ENCODE peak calls at places on chromosomes 12 and 14, in five cellular contexts. S, G, O, P and M are unnamed samples.

GRCh38 chr14:105473033-105473676 is 1.5 kb upstream of the CRIP2 start:
- DNase-seq in G (no peak), O (no peak), P (no peak), S (peak; percentile 43), M (no peak)

GRCh38 chr14:24456980-24457379 is 14.4 kb upstream of the SDR39U1 start:
- DNase-seq in P (no peak), S (no peak), O (no peak), G (no peak), M (peak; percentile 18)

GRCh38 chr12:29148958-29149690 is at the start of gene FAR2:
- DNase-seq in O (no peak), G (peak; percentile 29), P (no peak), S (no peak), M (peak; percentile 79)

GRCh38 chr12:2783936-2784600 is 10.7 kb upstream of the FKBP4 start:
- DNase-seq in O (no peak), P (peak; percentile 45), S (no peak), G (peak; percentile 47), M (peak; percentile 65)

GRCh38 chr14:100038065-100038464 is 27.2 kb upstream of the EVL start:
- DNase-seq in G (no peak), O (no peak), S (no peak), P (no peak), M (no peak)

GRCh38 chr12:120757949-120758348 is 32.3 kb downstream of the ACADS start:
- DNase-seq in S (no peak), G (no peak), P (no peak), O (no peak), M (no peak)

GRCh38 chr12:112524676-112525425 is 106.1 kb downstream of the PTPN11 start:
- DNase-seq in O (no peak), G (no peak), S (no peak), P (no peak), M (peak; percentile 24)

GRCh38 chr12:69583203-69583602 is 2.1 kb upstream of the CCT2 start:
- DNase-seq in S (no peak), G (no peak), O (no peak), P (no peak), M (peak; percentile 64)

GRCh38 chr14:34450542-34450915 is 11.5 kb downstream of the SPTSSA start:
- DNase-seq in P (no peak), G (no peak), S (no peak), O (peak; percentile 98), M (no peak)

GRCh38 chr12:110995016-110995415 is 74.6 kb upstream of the MYL2 start:
- DNase-seq in P (no peak), S (no peak), G (no peak), O (no peak), M (no peak)

GRCh38 chr12:49030714-49031572 is 12.4 kb upstream of the PRKAG1 start:
- DNase-seq in S (no peak), G (no peak), P (no peak), O (no peak), M (no peak)

GRCh38 chr14:73823339-73823885 is 28.2 kb upstream of the PTGR2 start:
- DNase-seq in P (no peak), S (no peak), O (no peak), G (no peak), M (no peak)

GRCh38 chr14:69610859-69611263 is 535 bp upstream of the SUSD6 start:
- DNase-seq in P (no peak), G (no peak), O (no peak), S (no peak), M (peak; percentile 69)

GRCh38 chr14:49940805-49941421 is 48.0 kb downstream of the ARF6 start:
- DNase-seq in P (no peak), O (no peak), S (no peak), G (no peak), M (no peak)

GRCh38 chr12:80551897-80552296 is 107.9 kb downstream of the PTPRQ start:
- DNase-seq in O (no peak), P (no peak), G (no peak), S (peak; percentile 39), M (no peak)

GRCh38 chr12:26112232-26112631 is 12.6 kb downstream of the BHLHE41 start:
- DNase-seq in G (no peak), S (no peak), P (no peak), O (no peak), M (no peak)

GRCh38 chr14:29927596-29928341 is at the start of gene PRKD1:
- DNase-seq in O (peak; percentile 64), S (no peak), G (no peak), P (peak; percentile 64), M (no peak)

GRCh38 chr12:17572250-17572649 is 517.7 kb downstream of the RERGL start:
- DNase-seq in P (no peak), S (no peak), G (no peak), O (no peak), M (no peak)

GRCh38 chr12:63018273-63018672 is 83.3 kb upstream of the PPM1H start:
- DNase-seq in G (no peak), O (no peak), P (no peak), S (no peak), M (no peak)

GRCh38 chr14:100832311-100832960 is 6.5 kb downstream of the MEG3 start:
- DNase-seq in P (no peak), G (no peak), O (no peak), S (no peak), M (no peak)

GRCh38 chr12:131788070-131788469 is 40.1 kb upstream of the MMP17 start:
- DNase-seq in O (no peak), P (no peak), G (no peak), S (no peak), M (no peak)

GRCh38 chr12:82896979-82897378 is 210.3 kb downstream of the TMTC2 start:
- DNase-seq in S (no peak), P (no peak), O (no peak), G (no peak), M (peak; percentile 11)

GRCh38 chr12:12877789-12878455 is 13.4 kb upstream of the GPRC5A start:
- DNase-seq in G (no peak), O (no peak), P (no peak), S (no peak), M (no peak)

GRCh38 chr14:73058923-73059311 is 583 bp downstream of the RBM25 start:
- DNase-seq in O (no peak), S (peak; percentile 32), G (peak; percentile 27), P (no peak), M (peak; percentile 68)

GRCh38 chr12:110756611-110757010 is 13.9 kb upstream of the PPP1CC start:
- DNase-seq in S (no peak), O (no peak), G (no peak), P (no peak), M (no peak)

GRCh38 chr12:46351861-46352595 is 20.5 kb downstream of the SLC38A2 start:
- DNase-seq in P (no peak), G (no peak), O (no peak), S (no peak), M (no peak)

GRCh38 chr12:12016284-12017100 is 54.2 kb upstream of the BCL2L14 start:
- DNase-seq in O (no peak), G (peak; percentile 32), S (peak; percentile 23), P (no peak), M (no peak)

GRCh38 chr12:114916124-114916523 is 232.1 kb upstream of the TBX3 start:
- DNase-seq in O (no peak), G (no peak), P (no peak), S (no peak), M (no peak)

GRCh38 chr12:121337416-121337815 is 14.8 kb downstream of the ANAPC5 start:
- DNase-seq in O (no peak), P (no peak), G (no peak), S (no peak), M (no peak)

GRCh38 chr12:113825705-113826104 is 140.4 kb downstream of the RBM19 start:
- DNase-seq in O (no peak), P (no peak), G (no peak), S (no peak), M (no peak)

GRCh38 chr14:73173092-73173735 is 36.9 kb downstream of the PSEN1 start:
- DNase-seq in O (no peak), S (peak; percentile 15), G (no peak), P (no peak), M (peak; percentile 46)

GRCh38 chr12:10101648-10102220 is 2.9 kb upstream of the CLEC1A start:
- DNase-seq in S (no peak), G (no peak), P (no peak), O (no peak), M (no peak)

GRCh38 chr14:71668186-71668912 is 263.9 kb upstream of the RGS6 start:
- DNase-seq in G (no peak), P (no peak), O (no peak), S (no peak), M (no peak)

GRCh38 chr12:101097829-101098580 is 112.0 kb downstream of the SLC5A8 start:
- DNase-seq in S (no peak), G (no peak), P (no peak), O (peak; percentile 33), M (no peak)